ENCODE peak calls at places on chromosomes 16 and 17, in ten cellular contexts. D, O, Z, W, F, V, K, R, B and X are unnamed samples.

GRCh38 chr17:42647778-42648177 is 11.3 kb upstream of the TUBG2 start:
- DNase-seq in D (peak), O (no peak), Z (peak), W (no peak), F (no peak), V (no peak), K (no peak), R (no peak), B (no peak), X (no peak)

GRCh38 chr16:28986492-28986891 is 1.6 kb downstream of the LAT start:
- DNase-seq in D (no peak), O (no peak), Z (no peak), W (no peak), F (no peak), V (no peak), K (no peak), R (no peak), B (no peak), X (no peak)

GRCh38 chr16:15886078-15886477 is 2.3 kb downstream of the CEP20 start:
- DNase-seq in D (no peak), O (no peak), Z (no peak), W (no peak), F (no peak), V (no peak), K (no peak), R (no peak), B (no peak), X (no peak)

GRCh38 chr17:28728364-28729200 is at the start of gene NEK8:
- DNase-seq in D (peak), O (peak), Z (peak), W (peak), F (peak), V (peak), K (peak), R (peak), B (peak), X (peak)

GRCh38 chr17:49496183-49496865 is 1.2 kb downstream of the NGFR start:
- DNase-seq in D (peak), O (peak), Z (no peak), W (peak), F (peak), V (peak), K (peak), R (peak), B (peak), X (peak)

GRCh38 chr16:12006637-12007036 is 30.1 kb downstream of the SNX29 start:
- DNase-seq in D (no peak), O (no peak), Z (no peak), W (no peak), F (no peak), V (no peak), K (no peak), R (no peak), B (no peak), X (no peak)

GRCh38 chr17:2034806-2035548 is 5.0 kb downstream of the DPH1 start:
- DNase-seq in D (no peak), O (no peak), Z (no peak), W (no peak), F (no peak), V (no peak), K (no peak), R (no peak), B (no peak), X (no peak)

GRCh38 chr17:27578718-27579085 is 52.3 kb upstream of the LGALS9 start:
- DNase-seq in D (peak), O (no peak), Z (peak), W (no peak), F (peak), V (no peak), K (peak), R (no peak), B (no peak), X (no peak)

GRCh38 chr17:17841620-17842025 is 4.8 kb upstream of the SREBF1 start:
- DNase-seq in D (no peak), O (no peak), Z (no peak), W (no peak), F (no peak), V (no peak), K (no peak), R (no peak), B (no peak), X (peak)

GRCh38 chr16:20879175-20880053 is 20.7 kb downstream of the DCUN1D3 start:
- DNase-seq in D (peak), O (no peak), Z (peak), W (no peak), F (peak), V (no peak), K (peak), R (no peak), B (no peak), X (no peak)

GRCh38 chr16:38941-39892 is 14.2 kb downstream of the POLR3K start:
- DNase-seq in D (peak), O (peak), Z (peak), W (peak), F (peak), V (no peak), K (no peak), R (no peak), B (no peak), X (no peak)

GRCh38 chr16:53549970-53550406 is 47.0 kb upstream of the AKTIP start:
- DNase-seq in D (peak), O (peak), Z (peak), W (peak), F (peak), V (peak), K (peak), R (no peak), B (peak), X (no peak)

GRCh38 chr17:78944026-78944425 is 18.8 kb upstream of the TIMP2 start:
- DNase-seq in D (no peak), O (no peak), Z (no peak), W (no peak), F (no peak), V (no peak), K (no peak), R (no peak), B (no peak), X (no peak)
- TF ChIP-seq CTCF in D (no peak), O (no peak), Z (no peak), W (no peak), F (no peak), V (no peak), K (no peak), R (no peak), B (no peak), X (no peak)

GRCh38 chr16:62254847-62255246 is 218.6 kb upstream of the CDH8 start:
- DNase-seq in D (no peak), O (no peak), Z (no peak), W (no peak), F (no peak), V (no peak), K (no peak), R (no peak), B (no peak), X (no peak)
- TF ChIP-seq CTCF in D (no peak), O (no peak), Z (no peak), W (no peak), F (no peak), V (no peak), K (no peak), R (no peak), B (no peak), X (no peak)

GRCh38 chr16:31092330-31092729 is 2.3 kb downstream of the VKORC1 start:
- DNase-seq in D (no peak), O (no peak), Z (no peak), W (no peak), F (no peak), V (no peak), K (peak), R (no peak), B (no peak), X (no peak)

GRCh38 chr16:31090540-31090939 is 1.8 kb upstream of the PRSS53 start:
- DNase-seq in D (no peak), O (no peak), Z (no peak), W (no peak), F (no peak), V (no peak), K (peak), R (no peak), B (no peak), X (no peak)

GRCh38 chr16:31093132-31093703 is 1.4 kb downstream of the VKORC1 start:
- DNase-seq in D (no peak), O (no peak), Z (no peak), W (no peak), F (no peak), V (no peak), K (peak), R (no peak), B (no peak), X (no peak)

GRCh38 chr16:31094088-31094423 is 541 bp downstream of the VKORC1 start:
- DNase-seq in D (no peak), O (no peak), Z (no peak), W (no peak), F (no peak), V (no peak), K (peak), R (no peak), B (no peak), X (no peak)

GRCh38 chr16:31094424-31095120 is at the start of gene VKORC1:
- DNase-seq in D (peak), O (peak), Z (peak), W (peak), F (peak), V (peak), K (peak), R (peak), B (peak), X (peak)
- TF ChIP-seq CTCF in D (no peak), O (no peak), Z (no peak), W (no peak), F (no peak), V (no peak), K (no peak), R (no peak), B (no peak), X (no peak)

GRCh38 chr16:3262517-3262916 is 6.1 kb upstream of the MEFV start:
- DNase-seq in D (no peak), O (no peak), Z (no peak), W (no peak), F (no peak), V (no peak), K (no peak), R (no peak), B (no peak), X (no peak)

GRCh38 chr16:3264137-3265036 is 8.0 kb upstream of the MEFV start:
- DNase-seq in D (peak), O (peak), Z (peak), W (peak), F (peak), V (peak), K (peak), R (peak), B (peak), X (peak)

GRCh38 chr16:3268294-3268693 is 11.9 kb upstream of the MEFV start:
- DNase-seq in D (no peak), O (no peak), Z (no peak), W (no peak), F (no peak), V (no peak), K (no peak), R (no peak), B (no peak), X (no peak)

DNA sequence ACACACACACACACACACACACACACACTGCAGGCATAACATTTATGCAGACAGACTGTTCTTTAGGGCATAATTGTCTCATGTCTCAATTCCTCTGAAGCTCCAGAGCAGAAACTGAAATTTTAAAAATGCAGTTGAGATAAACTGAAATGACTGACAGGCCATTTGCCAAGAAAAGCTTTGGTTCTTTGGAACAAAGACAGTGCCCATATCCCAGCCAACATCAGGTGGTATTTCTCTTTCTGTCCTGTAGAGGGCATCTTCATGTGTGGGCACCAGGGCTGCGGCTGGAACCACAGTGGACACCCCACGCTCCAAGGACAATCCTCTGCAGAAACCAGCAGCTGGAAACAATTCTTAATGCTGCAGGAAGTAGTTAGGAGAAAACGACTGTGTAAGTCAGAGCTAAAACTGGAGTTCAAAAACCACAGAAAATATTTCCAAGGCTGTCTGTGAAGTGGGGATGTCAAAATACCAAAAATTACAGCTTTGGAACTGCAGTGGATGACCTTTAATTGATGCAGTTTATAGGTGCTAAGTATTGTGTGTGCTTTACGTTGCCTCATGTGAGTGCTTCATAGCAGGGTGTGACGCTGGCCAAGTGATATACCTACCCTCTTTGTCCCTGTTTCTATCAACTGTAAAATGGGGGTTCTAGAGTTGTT is 10.6 kb upstream of the MEFV start:
- DNase-seq in D (no peak), O (no peak), Z (no peak), W (no peak), F (no peak), V (no peak), K (no peak), R (no peak), B (no peak), X (no peak)
- TF ChIP-seq CTCF in D (peak), O (peak), Z (peak), W (no peak), F (peak), V (no peak), K (peak), R (peak), B (no peak), X (peak)

DNA sequence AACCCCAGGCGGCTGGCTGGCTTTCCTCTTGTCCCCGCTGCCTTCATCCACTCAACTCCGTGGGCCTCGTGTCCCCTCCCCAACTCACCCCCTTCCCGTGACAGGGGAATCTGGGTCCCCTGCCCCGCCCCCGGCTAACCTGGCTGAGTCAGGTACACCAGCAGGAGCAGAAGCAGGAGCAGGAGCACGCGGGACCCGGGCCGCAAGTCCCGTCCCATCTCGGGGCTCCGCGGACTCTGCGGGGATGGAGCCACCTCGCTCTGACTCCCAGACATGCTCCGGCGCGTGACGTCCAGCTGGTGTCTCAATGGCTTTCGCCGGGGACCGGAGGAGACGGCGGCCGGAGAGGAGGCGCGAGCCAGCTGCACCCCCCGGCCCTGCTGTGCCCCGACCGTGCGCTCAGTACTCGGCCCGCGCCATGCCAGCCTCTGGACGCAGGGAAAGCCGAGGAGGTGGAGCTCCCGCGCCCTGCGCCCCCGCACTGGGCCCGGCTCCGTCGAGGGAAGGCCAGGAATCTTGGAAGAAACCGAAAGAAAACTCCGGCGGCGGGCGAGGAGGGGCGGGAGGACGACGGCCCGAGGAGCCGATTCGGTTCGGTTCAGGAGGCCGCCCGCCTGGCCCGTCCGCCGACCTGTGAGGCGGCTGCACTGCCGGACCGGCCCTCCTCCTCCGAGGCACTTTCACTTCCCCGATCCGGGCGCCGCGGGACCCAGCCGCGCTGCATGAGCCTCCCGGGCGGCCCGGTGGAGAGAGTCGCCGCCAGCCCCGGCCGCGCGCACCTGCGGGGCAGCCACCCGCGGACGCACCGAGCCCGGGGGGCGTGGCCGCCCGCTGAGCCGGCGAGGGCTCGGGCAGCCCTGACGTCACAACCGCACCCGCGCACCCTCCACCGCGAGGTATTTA is at the start of the genes CXCL16 and ZMYND15:
- DNase-seq in D (peak), O (peak), Z (no peak), W (peak), F (peak), V (peak), K (peak), R (no peak), B (no peak), X (peak)
- TF ChIP-seq CTCF in D (no peak), O (no peak), Z (no peak), W (no peak), F (no peak), V (no peak), K (no peak), R (no peak), B (no peak), X (no peak)

GRCh38 chr17:50658602-50659001 is 23.9 kb downstream of the ABCC3 start:
- DNase-seq in D (no peak), O (no peak), Z (no peak), W (no peak), F (no peak), V (no peak), K (no peak), R (no peak), B (no peak), X (no peak)

GRCh38 chr17:50657627-50658026 is 22.9 kb downstream of the ABCC3 start:
- DNase-seq in D (no peak), O (no peak), Z (no peak), W (no peak), F (no peak), V (no peak), K (no peak), R (no peak), B (no peak), X (no peak)

GRCh38 chr17:50660887-50661345 is 26.2 kb downstream of the ABCC3 start:
- DNase-seq in D (no peak), O (no peak), Z (no peak), W (no peak), F (no peak), V (no peak), K (no peak), R (no peak), B (no peak), X (no peak)

GRCh38 chr17:50660042-50660886 is 25.6 kb downstream of the ABCC3 start:
- DNase-seq in D (no peak), O (no peak), Z (no peak), W (no peak), F (no peak), V (no peak), K (no peak), R (no peak), B (no peak), X (no peak)

DNA sequence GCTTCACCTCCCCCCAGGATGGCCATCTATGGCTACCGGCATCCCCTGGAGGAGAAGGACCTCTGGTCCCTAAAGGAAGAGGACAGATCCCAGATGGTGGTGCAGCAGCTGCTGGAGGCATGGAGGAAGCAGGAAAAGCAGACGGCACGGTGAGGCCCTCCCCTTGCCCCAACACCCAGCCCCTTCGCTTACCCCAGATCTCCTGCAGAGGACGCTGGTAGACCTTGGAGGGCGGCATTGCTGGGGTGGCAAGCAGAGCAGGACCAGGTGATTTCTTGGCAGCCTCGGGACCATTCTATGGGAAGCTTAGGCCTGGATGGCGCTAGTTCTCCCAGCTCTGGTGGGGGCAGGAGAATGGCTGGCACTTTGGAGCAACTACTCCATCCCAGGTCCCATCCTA is 24.5 kb downstream of the ABCC3 start:
- DNase-seq in D (no peak), O (no peak), Z (no peak), W (no peak), F (no peak), V (no peak), K (no peak), R (no peak), B (no peak), X (no peak)
- TF ChIP-seq CTCF in D (no peak), O (no peak), Z (no peak), W (no peak), F (no peak), V (no peak), K (no peak), R (no peak), B (no peak), X (no peak)

DNA sequence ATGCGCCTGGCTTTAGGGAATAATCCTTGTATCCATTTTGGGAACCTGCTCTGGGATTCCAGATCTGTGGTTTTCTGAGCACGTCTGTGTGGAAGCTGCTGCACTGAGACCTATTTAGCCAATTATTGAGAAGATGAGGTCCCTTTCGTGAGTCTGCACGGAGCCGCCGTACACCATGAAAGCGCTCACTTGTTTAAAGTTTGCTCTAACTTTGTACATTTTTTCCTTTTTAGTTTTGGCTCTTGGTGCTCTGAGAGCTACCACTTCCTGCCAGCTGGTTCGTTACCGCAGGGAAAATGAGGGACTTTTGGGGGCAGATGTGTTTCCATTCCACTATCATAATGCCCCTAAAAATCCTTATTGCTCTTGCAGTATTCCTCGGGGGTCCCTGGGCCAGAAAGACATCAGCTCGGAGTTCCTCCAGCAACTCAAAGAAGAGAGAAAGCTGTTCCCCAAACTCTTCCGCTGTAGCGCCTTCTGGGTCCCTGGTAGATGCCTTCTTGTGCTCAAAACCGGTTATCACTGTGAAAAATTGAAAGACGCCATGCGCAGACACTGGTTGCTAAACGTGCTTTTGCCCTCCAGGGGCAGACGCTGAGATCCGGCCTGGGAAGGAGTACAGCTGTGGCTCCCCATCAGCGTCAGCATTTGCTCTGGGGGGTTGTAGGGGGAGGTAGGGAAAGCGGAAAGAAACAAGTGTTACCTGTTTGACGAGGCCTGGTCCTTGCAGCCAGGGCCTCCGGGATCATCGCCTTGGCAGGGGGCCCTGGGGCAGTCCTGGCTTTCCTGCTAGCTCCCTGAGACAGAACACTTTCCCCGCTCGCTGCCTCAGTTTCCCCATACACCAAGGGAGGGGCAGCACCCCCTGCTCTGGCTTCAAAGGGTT is 238.1 kb downstream of the MRTFB start:
- DNase-seq in D (peak), O (no peak), Z (no peak), W (peak), F (peak), V (no peak), K (no peak), R (no peak), B (no peak), X (no peak)
- TF ChIP-seq CTCF in D (peak), O (no peak), Z (peak), W (no peak), F (peak), V (no peak), K (peak), R (no peak), B (no peak), X (no peak)

GRCh38 chr17:71470062-71470461 is 650.8 kb upstream of the SOX9 start:
- DNase-seq in D (no peak), O (no peak), Z (no peak), W (no peak), F (no peak), V (no peak), K (no peak), R (no peak), B (no peak), X (no peak)

GRCh38 chr17:71467719-71468118 is 653.1 kb upstream of the SOX9 start:
- DNase-seq in D (no peak), O (no peak), Z (no peak), W (no peak), F (no peak), V (no peak), K (no peak), R (no peak), B (no peak), X (no peak)

GRCh38 chr17:71472809-71473789 is 647.7 kb upstream of the SOX9 start:
- DNase-seq in D (peak), O (no peak), Z (no peak), W (no peak), F (peak), V (no peak), K (peak), R (no peak), B (no peak), X (no peak)
- TF ChIP-seq CTCF in D (peak), O (no peak), Z (peak), W (no peak), F (peak), V (no peak), K (peak), R (peak), B (no peak), X (peak)

GRCh38 chr17:63440127-63440769 is 5.9 kb downstream of the CYB561 start:
- DNase-seq in D (no peak), O (no peak), Z (no peak), W (no peak), F (no peak), V (no peak), K (no peak), R (no peak), B (no peak), X (no peak)
- TF ChIP-seq CTCF in D (no peak), O (no peak), Z (no peak), W (no peak), F (no peak), V (no peak), K (peak), R (no peak), B (no peak), X (no peak)